ENCODE peak calls at places on chromosomes 4 and X, in four cellular contexts. B, S, Z and H are unnamed samples.

GRCh38 chr4:153679476-153679875 is 4.6 kb upstream of the TLR2 start:
- DNase-seq in B (peak), S (no peak), Z (no peak), H (no peak)

GRCh38 chr4:100042711-100043110 is 92.6 kb upstream of the H2AZ1 start:
- DNase-seq in B (no peak), S (no peak), Z (no peak), H (no peak)

GRCh38 chrX:75107863-75108509 is 48.1 kb downstream of the ABCB7 start:
- DNase-seq in B (no peak), S (no peak), Z (no peak), H (no peak)

GRCh38 chrX:19807414-19807813 is 80.0 kb downstream of the SH3KBP1 start:
- DNase-seq in B (no peak), S (no peak), Z (no peak), H (no peak)

GRCh38 chr4:139857021-139857420 is 191.4 kb downstream of the MGST2 start:
- DNase-seq in B (no peak), S (no peak), Z (no peak), H (no peak)

GRCh38 chr4:168803727-168804126 is 206.3 kb downstream of the CBR4 start:
- DNase-seq in B (no peak), S (no peak), Z (no peak), H (no peak)

GRCh38 chr4:8516061-8516573 is 64.1 kb upstream of the GPR78 start:
- DNase-seq in B (no peak), S (no peak), Z (no peak), H (no peak)

GRCh38 chr4:65502151-65502691 is 168.1 kb downstream of the EPHA5 start:
- DNase-seq in B (no peak), S (no peak), Z (no peak), H (no peak)

GRCh38 chr4:26075588-26075987 is 161.6 kb downstream of the SMIM20 start:
- DNase-seq in B (no peak), S (no peak), Z (no peak), H (no peak)

GRCh38 chr4:25879991-25880641 is 17.3 kb upstream of the SEL1L3 start:
- DNase-seq in B (no peak), S (peak), Z (no peak), H (no peak)

GRCh38 chr4:169840554-169840953 is 82.8 kb upstream of the HPF1 start:
- DNase-seq in B (no peak), S (no peak), Z (no peak), H (no peak)

GRCh38 chr4:105246712-105247111 is 100.0 kb downstream of the TET2 start:
- DNase-seq in B (no peak), S (no peak), Z (no peak), H (no peak)

GRCh38 chrX:107450823-107451509 is 1.5 kb downstream of the FRMPD3 start:
- DNase-seq in B (no peak), S (no peak), Z (no peak), H (no peak)

GRCh38 chr4:53576218-53576617 is 15.1 kb downstream of the LNX1 start:
- DNase-seq in B (no peak), S (no peak), Z (no peak), H (no peak)

GRCh38 chr4:14559641-14560040 is 442.6 kb upstream of the CPEB2 start:
- DNase-seq in B (no peak), S (no peak), Z (no peak), H (no peak)

GRCh38 chrX:262391-262909 is 18.7 kb upstream of the PLCXD1 start:
- DNase-seq in B (peak), S (peak), Z (no peak), H (no peak)

GRCh38 chr4:62271107-62271506 is 1071.0 kb downstream of the ADGRL3 start:
- DNase-seq in B (no peak), S (no peak), Z (no peak), H (no peak)

GRCh38 chrX:79133897-79134296 is 10.6 kb upstream of the GPR174 start:
- DNase-seq in B (no peak), S (no peak), Z (no peak), H (no peak)

GRCh38 chrX:16838202-16839066 is 31.7 kb downstream of the RBBP7 start:
- DNase-seq in B (no peak), S (no peak), Z (no peak), H (no peak)

GRCh38 chr4:102687373-102687981 is 73.3 kb downstream of the MANBA start:
- DNase-seq in B (no peak), S (peak), Z (no peak), H (no peak)

GRCh38 chr4:169202143-169202699 is 68.5 kb downstream of the SH3RF1 start:
- DNase-seq in B (no peak), S (no peak), Z (no peak), H (no peak)

DNA sequence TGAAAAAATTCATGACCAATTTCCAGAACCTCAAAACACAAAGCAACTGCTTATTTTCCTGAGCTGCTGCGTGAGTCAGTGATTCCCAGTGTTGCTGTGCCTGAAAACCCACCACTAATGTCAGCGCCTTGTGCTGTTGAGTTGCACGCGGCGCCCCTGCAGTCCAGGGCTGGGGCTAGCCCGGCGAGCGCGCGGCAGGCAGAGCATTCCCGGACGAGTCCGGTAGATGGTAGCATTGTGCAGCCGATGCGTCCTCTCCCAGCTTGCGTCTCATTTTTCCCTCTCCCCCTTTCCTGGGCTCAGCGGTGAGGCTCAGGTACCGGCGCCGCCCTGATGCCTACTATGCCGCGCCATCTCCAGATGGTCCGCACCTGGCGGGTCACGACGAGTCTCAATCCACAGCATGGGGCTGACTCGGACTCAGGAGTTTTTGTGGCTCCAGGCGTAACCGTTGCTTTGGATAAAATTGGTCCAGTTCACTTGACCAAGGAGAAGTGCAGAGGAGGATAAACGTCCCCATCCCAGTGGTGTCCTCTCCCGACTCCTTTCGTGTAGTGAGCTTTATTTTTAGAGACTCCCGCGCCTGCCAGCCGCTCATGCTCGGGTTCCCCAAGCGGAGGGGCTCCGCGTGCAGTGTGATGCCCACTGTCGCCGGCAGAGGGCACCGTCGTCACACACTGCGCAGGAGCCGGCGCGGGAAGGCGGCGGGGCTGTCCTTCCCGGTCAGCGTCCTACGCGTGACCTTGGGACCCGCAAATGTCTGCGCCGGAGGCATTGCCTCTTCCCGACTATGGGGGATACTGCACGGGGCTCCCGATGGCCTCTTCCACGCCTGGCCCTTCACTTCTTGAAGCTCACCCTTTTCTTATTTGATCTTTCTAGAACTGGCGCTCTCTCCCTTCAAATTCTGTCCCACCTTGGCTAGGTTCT is 53.6 kb upstream of the IGFBP7 start:
- DNase-seq in B (peak), S (peak), Z (peak), H (peak)
- TF ChIP-seq CTCF in B (peak), S (peak), Z (peak), H (no peak)

DNA sequence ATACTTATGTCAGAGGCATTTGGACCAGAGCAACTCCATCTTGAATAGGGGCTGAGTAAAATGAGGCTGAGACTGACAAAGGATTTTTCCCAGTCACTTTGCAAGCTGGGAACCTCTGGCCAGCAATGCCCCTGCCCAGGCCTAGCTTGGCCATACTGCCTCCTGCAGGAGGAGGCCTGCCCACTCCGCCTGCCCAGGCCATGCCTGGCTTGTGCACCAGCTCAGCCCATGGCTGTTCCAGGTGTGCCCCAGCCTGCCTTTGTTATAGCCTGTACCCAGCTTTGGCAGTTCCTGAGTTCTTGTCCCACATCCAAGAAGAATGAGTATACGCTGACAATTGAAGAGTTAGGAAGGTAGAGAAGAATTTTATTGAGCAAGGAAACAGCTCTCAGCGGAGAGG is 176.1 kb downstream of the AASDH start:
- DNase-seq in B (no peak), S (no peak), Z (no peak), H (no peak)
- TF ChIP-seq CTCF in B (no peak), S (no peak), Z (no peak), H (no peak)

GRCh38 chr4:150001815-150002214 is 76.4 kb upstream of the DCLK2 start:
- DNase-seq in B (no peak), S (no peak), Z (no peak), H (no peak)

GRCh38 chr4:150002561-150002960 is 75.7 kb upstream of the DCLK2 start:
- DNase-seq in B (no peak), S (no peak), Z (no peak), H (no peak)

GRCh38 chr4:149995134-149995756 is 83.0 kb upstream of the DCLK2 start:
- DNase-seq in B (no peak), S (no peak), Z (no peak), H (no peak)

GRCh38 chr4:149997881-149998421 is 80.3 kb upstream of the DCLK2 start:
- DNase-seq in B (no peak), S (peak), Z (peak), H (no peak)

DNA sequence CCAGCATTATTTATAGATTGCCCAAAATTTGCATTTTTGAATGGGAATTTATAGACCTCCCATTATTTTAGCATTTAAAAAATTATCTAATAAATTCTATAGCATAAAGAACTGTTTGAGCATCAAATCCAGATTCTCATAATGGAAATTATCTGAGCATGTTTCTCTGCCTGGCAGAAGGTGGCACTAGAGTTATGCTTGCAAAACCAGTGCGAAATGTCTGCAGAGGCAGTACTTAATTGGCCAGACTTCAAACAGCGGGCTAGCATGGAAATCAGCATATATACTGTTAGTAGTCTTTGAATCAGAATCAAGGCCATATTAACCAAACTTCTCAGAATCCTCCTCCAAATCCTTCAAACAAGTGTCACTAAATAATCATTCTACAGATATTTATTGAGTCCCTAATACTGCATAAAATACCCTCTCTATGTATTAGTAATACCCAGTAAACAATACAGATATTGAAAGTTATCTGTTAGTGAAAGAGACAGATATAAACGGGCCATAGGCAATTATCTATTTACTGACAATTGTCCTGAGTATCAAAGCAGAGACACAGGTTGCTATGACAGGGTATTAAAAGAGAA is 78.7 kb upstream of the DCLK2 start:
- DNase-seq in B (no peak), S (peak), Z (no peak), H (no peak)
- TF ChIP-seq CTCF in B (peak), S (peak), Z (peak), H (no peak)

GRCh38 chr4:128068927-128069326 is 7.8 kb downstream of the LARP1B start:
- DNase-seq in B (no peak), S (no peak), Z (no peak), H (no peak)
- TF ChIP-seq CTCF in B (no peak), S (peak), Z (no peak), H (no peak)